ENCODE peak calls at places on chromosomes 4 and X, in five cellular contexts. E, K, V, L and A are unnamed samples.

GRCh38 chr4:110414590-110414989 is 61.4 kb upstream of the ENPEP start:
- DNase-seq in K (no peak), V (no peak), L (no peak), E (no peak), A (no peak)

GRCh38 chr4:123746981-123747380 is 350.4 kb downstream of the SPRY1 start:
- DNase-seq in L (no peak), E (no peak), K (no peak), V (no peak), A (no peak)

GRCh38 chr4:111530446-111530845 is 614.8 kb upstream of the FAM241A start:
- DNase-seq in K (no peak), L (no peak), E (no peak), V (no peak), A (no peak)

GRCh38 chrX:18964026-18964425 is 19.9 kb downstream of the PHKA2 start:
- DNase-seq in L (no peak), K (no peak), E (no peak), V (no peak), A (no peak)

GRCh38 chr4:111040904-111041303 is 418.0 kb upstream of the PITX2 start:
- DNase-seq in E (no peak), V (no peak), L (no peak), K (peak; percentile 6), A (no peak)

GRCh38 chr4:55397521-55398321 is 2.0 kb downstream of the TMEM165 start:
- DNase-seq in E (no peak), L (no peak), V (no peak), K (peak; percentile 56), A (no peak)

GRCh38 chr4:114109776-114110175 is 130.3 kb upstream of the ARSJ start:
- DNase-seq in V (no peak), K (no peak), E (no peak), L (no peak), A (no peak)

GRCh38 chr4:22508376-22508775 is 7.5 kb downstream of the ADGRA3 start:
- DNase-seq in L (no peak), E (no peak), V (no peak), K (no peak), A (no peak)

DNA sequence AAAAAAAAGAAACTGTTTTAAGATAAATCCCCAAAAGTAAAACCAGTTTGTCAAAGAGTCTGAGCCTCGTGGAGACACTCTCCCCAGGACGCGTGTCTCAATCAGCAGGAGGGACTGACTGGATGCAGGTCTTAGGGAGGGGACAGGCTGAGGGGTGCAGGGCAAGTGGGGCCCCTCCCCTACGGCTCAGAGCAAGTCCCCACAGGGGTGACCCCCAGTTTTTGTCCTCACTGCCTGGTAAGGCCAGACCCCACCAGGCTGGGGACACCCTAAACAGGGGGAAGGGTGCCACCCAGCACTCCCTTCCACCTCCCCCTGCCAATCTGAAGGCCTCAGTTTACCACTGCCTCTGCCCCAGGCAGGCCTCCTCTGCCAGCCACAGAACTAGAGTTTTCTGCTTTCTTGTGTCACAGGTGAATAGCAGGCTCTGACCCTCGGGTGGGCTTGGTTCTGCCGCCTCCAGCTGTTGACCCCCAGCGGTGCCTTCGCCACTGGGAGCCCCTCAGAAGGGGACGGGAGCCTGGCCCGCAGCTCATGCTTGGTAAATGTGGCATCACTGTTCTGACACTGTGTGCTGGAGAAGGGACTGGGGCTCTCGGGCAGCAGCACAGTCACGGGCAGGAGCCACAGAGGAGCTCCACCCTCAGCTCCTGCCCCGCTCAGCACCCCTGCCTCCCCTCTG is 69.8 kb upstream of the MXD4 start:
- DNase-seq in V (no peak), L (no peak), E (no peak), K (no peak), A (no peak)
- H3K27ac ChIP-seq in V (no peak overlapping the region), L (no peak overlapping the region), E (no peak overlapping the region), K (no peak overlapping the region), A (no peak overlapping the region)

GRCh38 chr4:120870279-120870673 is 52.2 kb downstream of the PRDM5 start:
- DNase-seq in K (no peak), L (no peak), V (no peak), E (no peak), A (no peak)
- TF ChIP-seq CTCF in K (no peak), L (no peak), V (no peak), E (no peak), A (no peak)

DNA sequence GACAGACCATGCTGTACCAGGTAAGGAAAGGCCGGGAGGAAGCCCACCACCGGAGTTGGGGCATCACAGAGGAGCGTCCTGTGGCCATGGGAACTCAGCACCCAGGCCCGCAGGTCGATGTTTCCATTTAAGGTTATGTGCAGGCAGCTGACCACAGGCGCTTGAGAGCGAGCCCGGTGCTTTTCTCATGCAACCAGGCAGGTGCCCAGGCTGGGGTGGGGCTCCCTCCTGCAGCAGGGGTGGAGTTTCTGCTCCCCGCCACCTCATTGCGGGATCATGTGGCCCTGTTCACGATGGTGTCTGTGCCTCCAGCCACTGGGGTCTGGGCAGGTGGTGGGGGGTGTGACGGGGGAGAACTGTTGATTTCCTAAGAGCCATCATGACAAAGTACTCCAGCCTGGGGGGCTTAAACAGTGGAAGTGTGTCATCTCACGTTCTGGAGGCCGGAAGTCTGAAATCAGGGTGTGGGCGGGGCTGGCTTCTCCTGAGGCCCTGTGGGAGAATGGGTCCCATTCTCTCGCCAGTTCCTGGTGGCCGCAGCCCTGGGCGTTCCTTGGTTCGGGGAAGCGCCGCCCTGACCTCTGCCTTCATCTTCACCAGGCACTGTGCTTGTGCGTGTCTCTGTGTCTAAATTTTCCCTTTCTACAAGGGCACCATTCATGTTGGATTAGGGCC is 60.9 kb downstream of the CPZ start:
- DNase-seq in V (no peak), L (no peak), K (no peak), E (no peak), A (no peak)
- H3K27ac ChIP-seq in V (no peak overlapping the region), L (no peak overlapping the region), K (no peak overlapping the region), E (no peak overlapping the region), A (no peak overlapping the region)

DNA sequence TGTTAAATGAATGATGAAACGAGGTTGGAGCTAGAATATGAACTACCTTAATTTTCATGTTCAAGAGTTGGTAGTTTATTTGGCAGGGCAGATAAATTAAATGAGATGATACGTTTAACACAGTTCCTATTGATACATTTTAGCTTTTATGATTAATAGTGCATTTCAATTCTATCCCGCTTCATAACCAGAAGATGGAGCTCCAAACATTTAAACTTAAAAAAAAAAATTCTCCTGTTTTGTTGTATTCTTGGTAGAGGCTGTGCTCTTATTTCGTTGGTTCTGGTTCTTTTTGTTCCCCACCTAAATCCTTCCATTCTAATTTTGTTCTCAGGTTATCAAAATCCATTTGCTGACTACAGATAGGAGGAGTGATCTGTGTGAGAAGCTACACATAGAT is 71.8 kb upstream of the PTPN13 start:
- DNase-seq in V (no peak), L (no peak), E (no peak), K (no peak), A (no peak)
- TF ChIP-seq CTCF in V (peak; percentile 32), L (no peak), E (no peak), K (peak; percentile 35), A (no peak)

DNA sequence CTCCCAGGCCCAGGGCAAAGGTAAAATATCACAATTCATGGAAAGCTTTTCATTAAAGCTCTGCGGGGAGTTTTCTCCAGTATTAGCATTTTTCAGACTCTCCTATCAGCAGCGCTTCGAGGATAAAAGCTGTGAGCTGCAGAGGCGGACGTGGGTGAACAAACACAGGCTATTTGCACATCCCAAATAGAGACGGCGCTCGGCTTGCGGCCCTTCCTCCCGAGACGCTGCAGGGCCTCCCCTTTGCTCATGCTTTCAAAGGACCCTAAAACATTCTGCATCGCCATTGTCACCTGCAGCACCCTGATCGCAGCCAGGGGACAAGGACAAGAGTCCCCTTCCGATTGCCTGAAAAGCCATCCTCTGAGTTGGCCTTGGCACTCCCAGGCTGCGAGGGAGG is 97.3 kb downstream of the SORCS2 start:
- DNase-seq in V (no peak), E (no peak), K (no peak), L (no peak), A (peak; percentile 27)
- H3K27ac ChIP-seq in V (no peak overlapping the region), E (no peak overlapping the region), K (no peak overlapping the region), L (no peak overlapping the region), A (no peak overlapping the region)

GRCh38 chr4:169270810-169271691 is at the start of gene SH3RF1:
- DNase-seq in E (peak; percentile 91), K (peak; percentile 88), V (peak; percentile 91), L (peak; percentile 15), A (peak; percentile 91)
- TF ChIP-seq CTCF in E (peak; percentile 36), K (no peak), V (peak; percentile 12), L (no peak), A (no peak)

DNA sequence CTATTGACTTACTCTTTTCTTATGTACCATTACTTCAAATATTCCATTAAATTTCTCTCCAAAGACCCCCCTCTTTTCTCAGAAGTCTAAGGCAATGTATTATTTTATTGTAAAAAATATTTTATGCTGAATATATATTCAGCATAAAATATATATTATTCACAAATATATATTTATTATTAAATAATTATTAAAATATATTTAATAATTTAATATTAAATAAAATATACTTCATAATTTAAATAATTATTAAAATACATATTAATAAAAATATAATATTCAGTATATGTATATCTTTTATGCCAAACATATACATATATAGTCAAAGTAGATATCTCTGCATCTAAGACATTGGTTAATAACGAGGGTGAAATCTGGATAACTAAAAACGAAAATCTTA is 418.4 kb downstream of the GASK1B start:
- DNase-seq in L (no peak), V (no peak), E (no peak), K (no peak), A (no peak)
- H3K27ac ChIP-seq in L (no peak overlapping the region), V (no peak overlapping the region), E (no peak overlapping the region), K (no peak overlapping the region), A (no peak overlapping the region)

GRCh38 chr4:2330119-2331042 is 68.5 kb upstream of the MXD4 start:
- DNase-seq in L (no peak), E (no peak), V (no peak), K (peak; percentile 95), A (no peak)
- TF ChIP-seq CTCF in L (no peak), E (no peak), V (no peak), K (peak; percentile 25), A (no peak)